ENCODE peak calls at places on chromosomes 3 and 15, in four cellular contexts. N, K, P and M are unnamed samples.

GRCh38 chr3:98577178-98577895 is 16.1 kb downstream of the CPOX start:
- DNase-seq in N (no peak), K (no peak), P (no peak), M (no peak)

GRCh38 chr3:55826731-55827496 is 339.8 kb upstream of the WNT5A start:
- DNase-seq in N (no peak), K (no peak), P (no peak), M (no peak)

GRCh38 chr3:169295126-169295525 is 368.4 kb downstream of the MECOM start:
- DNase-seq in N (peak), K (no peak), P (peak), M (no peak)

GRCh38 chr3:165903885-165904284 is 66.7 kb upstream of the BCHE start:
- DNase-seq in N (peak), K (no peak), P (no peak), M (no peak)

GRCh38 chr15:65318870-65319356 is 14.4 kb downstream of the RNU5B-1 start:
- DNase-seq in N (peak), K (peak), P (peak), M (no peak)

GRCh38 chr15:63764124-63764827 is 69.5 kb downstream of the HERC1 start:
- DNase-seq in N (no peak), K (no peak), P (no peak), M (no peak)

GRCh38 chr3:110413807-110414748 is 657.5 kb upstream of the NECTIN3 start:
- DNase-seq in N (peak), K (no peak), P (no peak), M (no peak)

GRCh38 chr3:115146418-115147328 is at the start of gene ZBTB20:
- DNase-seq in N (peak), K (peak), P (peak), M (no peak)

GRCh38 chr3:187773963-187774789 is 28.9 kb upstream of the BCL6 start:
- DNase-seq in N (no peak), K (no peak), P (no peak), M (no peak)

GRCh38 chr15:20351448-20351961 is 190.1 kb downstream of the GOLGA6L6 start:
- DNase-seq in N (peak), K (no peak), P (no peak), M (no peak)

GRCh38 chr15:62071711-62072308 is 5.0 kb downstream of the C2CD4A start:
- DNase-seq in N (peak), K (peak), P (peak), M (no peak)

GRCh38 chr3:194587438-194587931 is 45.7 kb downstream of the TMEM44 start:
- DNase-seq in N (no peak), K (no peak), P (no peak), M (no peak)

GRCh38 chr3:188584958-188585689 is 431.2 kb downstream of the LPP start:
- DNase-seq in N (no peak), K (no peak), P (no peak), M (no peak)

GRCh38 chr3:54604495-54604894 is 323.4 kb downstream of the LRTM1 start:
- DNase-seq in N (no peak), K (no peak), P (no peak), M (no peak)

GRCh38 chr3:153856932-153857331 is 264.3 kb upstream of the ARHGEF26 start:
- DNase-seq in N (no peak), K (no peak), P (no peak), M (no peak)

GRCh38 chr3:30511524-30512278 is 94.7 kb upstream of the TGFBR2 start:
- DNase-seq in N (peak), K (peak), P (no peak), M (no peak)

GRCh38 chr15:64046347-64047153 is at the start of gene DAPK2:
- DNase-seq in N (peak), K (peak), P (peak), M (no peak)

GRCh38 chr15:72231847-72232461 is 964 bp upstream of the PKM start:
- DNase-seq in N (peak), K (peak), P (peak), M (no peak)

GRCh38 chr3:39347586-39347876 is 18.0 kb downstream of the CCR8 start:
- DNase-seq in N (no peak), K (no peak), P (no peak), M (no peak)

GRCh38 chr3:5442106-5442785 is 254.7 kb downstream of the EDEM1 start:
- DNase-seq in N (peak), K (no peak), P (peak), M (no peak)

GRCh38 chr3:159260049-159260662 is 458.3 kb downstream of the MFSD1 start:
- DNase-seq in N (peak), K (peak), P (peak), M (no peak)

GRCh38 chr3:189967254-189967865 is 153.3 kb downstream of the P3H2 start:
- DNase-seq in N (peak), K (peak), P (peak), M (no peak)

GRCh38 chr3:186193534-186194450 is 84.9 kb upstream of the ETV5 start:
- DNase-seq in N (no peak), K (no peak), P (no peak), M (no peak)

GRCh38 chr15:100426893-100427292 is 85.1 kb upstream of the ADAMTS17 start:
- DNase-seq in N (no peak), K (no peak), P (no peak), M (no peak)

GRCh38 chr3:166367947-166368533 is 530.8 kb upstream of the BCHE start:
- DNase-seq in N (no peak), K (no peak), P (no peak), M (no peak)

GRCh38 chr3:127819086-127819485 is 3.2 kb downstream of the MGLL start:
- DNase-seq in N (no peak), K (no peak), P (no peak), M (no peak)

GRCh38 chr15:32683906-32684584 is 33.8 kb upstream of the GREM1 start:
- DNase-seq in N (peak), K (no peak), P (no peak), M (no peak)

GRCh38 chr15:90665288-90666134 is 51.6 kb upstream of the BLM start:
- DNase-seq in N (peak), K (peak), P (peak), M (peak)

GRCh38 chr15:59300618-59301139 is 72.0 kb downstream of the MYO1E start:
- DNase-seq in N (peak), K (no peak), P (no peak), M (no peak)

DNA sequence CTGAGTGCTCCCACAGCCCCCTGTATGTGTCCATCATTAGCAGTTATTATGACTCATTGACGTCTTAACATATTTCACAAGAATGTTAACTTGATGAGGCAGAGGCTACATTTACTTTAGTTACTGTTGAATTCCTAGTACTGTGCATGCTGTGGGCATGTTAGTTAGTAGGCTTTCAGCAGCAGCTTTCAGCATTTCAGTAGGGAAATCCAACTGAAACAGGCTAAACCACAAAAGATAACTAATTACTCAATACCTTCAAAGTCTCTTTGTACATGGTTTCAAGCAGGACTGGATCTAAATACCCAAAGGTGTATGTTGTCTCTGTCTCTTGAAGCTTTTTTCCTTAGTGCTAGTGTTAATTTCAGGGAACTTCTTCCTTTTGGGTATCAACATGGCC is 229.9 kb upstream of the SUCLG2 start:
- DNase-seq in N (no peak), K (no peak), P (no peak), M (no peak)
- TF ChIP-seq POLR2AphosphoS2 in N (no peak), K (no peak), P (no peak), M (no peak)

DNA sequence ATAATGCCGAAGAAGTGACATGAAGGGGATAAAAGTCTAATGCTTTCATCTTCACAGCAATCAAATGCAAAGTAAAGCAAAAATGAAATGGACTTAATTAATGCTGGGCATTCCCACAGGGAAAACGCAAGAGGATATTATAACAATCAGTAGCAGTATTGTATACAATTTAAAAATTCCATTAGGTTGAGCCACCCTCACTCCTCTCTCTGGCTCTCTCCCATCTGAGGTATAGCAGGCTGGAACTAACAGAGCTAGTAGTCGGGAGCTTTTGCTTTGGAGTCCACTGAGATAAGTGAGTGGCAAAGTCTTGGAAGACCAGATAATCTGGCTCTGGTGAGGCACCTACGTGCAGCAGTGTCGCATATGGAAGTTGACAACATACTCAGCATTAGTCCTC is 33.9 kb downstream of the DET1 start:
- DNase-seq in N (no peak), K (no peak), P (no peak), M (no peak)
- TF ChIP-seq RAD21 in N (no peak), K (no peak), P (no peak), M (no peak)

GRCh38 chr3:124434176-124434575 is 296.1 kb upstream of the UMPS start:
- DNase-seq in N (no peak), K (no peak), P (no peak), M (no peak)

GRCh38 chr3:124431585-124431984 is 298.7 kb upstream of the UMPS start:
- DNase-seq in N (no peak), K (no peak), P (no peak), M (no peak)

GRCh38 chr3:124424396-124424795 is 305.9 kb upstream of the UMPS start:
- DNase-seq in N (no peak), K (no peak), P (no peak), M (no peak)

GRCh38 chr3:124428372-124429128 is 301.7 kb upstream of the UMPS start:
- DNase-seq in N (no peak), K (no peak), P (no peak), M (no peak)

GRCh38 chr3:124429129-124429815 is 301.0 kb upstream of the UMPS start:
- DNase-seq in N (peak), K (no peak), P (no peak), M (no peak)
- TF ChIP-seq POLR2AphosphoS2 in N (no peak), K (no peak), P (no peak), M (no peak)

GRCh38 chr3:146777941-146778340 is 172.8 kb upstream of the PLSCR5 start:
- DNase-seq in N (no peak), K (no peak), P (no peak), M (no peak)

GRCh38 chr3:146781059-146781458 is 175.9 kb upstream of the PLSCR5 start:
- DNase-seq in N (no peak), K (no peak), P (no peak), M (no peak)

GRCh38 chr3:146783446-146783845 is 178.3 kb upstream of the PLSCR5 start:
- DNase-seq in N (no peak), K (no peak), P (no peak), M (no peak)

GRCh38 chr3:146780251-146780650 is 175.1 kb upstream of the PLSCR5 start:
- DNase-seq in N (no peak), K (no peak), P (no peak), M (no peak)

DNA sequence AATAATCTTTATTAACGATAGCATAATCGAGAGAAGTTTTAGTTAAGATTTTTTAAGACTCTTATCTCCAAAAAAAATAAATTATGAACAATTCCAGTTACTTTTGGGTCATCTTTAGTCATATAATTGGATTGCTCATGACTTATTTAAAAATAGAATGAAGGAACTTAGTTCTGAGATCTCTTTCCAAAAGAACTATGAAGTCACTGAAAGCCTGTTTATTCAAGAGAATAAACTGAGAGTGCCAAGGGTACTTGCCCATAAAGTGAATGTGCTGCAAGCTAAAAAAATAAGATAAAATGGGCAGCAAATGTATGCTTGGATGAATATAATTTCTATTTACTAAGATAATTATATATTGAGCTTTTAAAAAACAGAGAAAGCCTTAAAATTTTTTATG is 176.5 kb upstream of the PLSCR5 start:
- DNase-seq in N (no peak), K (no peak), P (no peak), M (no peak)
- TF ChIP-seq RAD21 in N (no peak), K (no peak), P (no peak), M (no peak)